ENCODE peak calls at places on chromosomes 16 and 17, in seven cellular contexts. P is SHP77; E is KG1; B is HEK293T; D is activated CD4-positive, alpha-beta T cell treated with anti-CD3 and anti-CD28 coated beads for 1 hour; N is NCI-H774; I is astrocyte of the cerebellum. L is an unnamed sample.

GRCh38 chr17:72764632-72765041 is 327.9 kb downstream of the SLC39A11 start:
- DNase-seq in P (no peak), E (no peak), B (no peak), D (no peak), N (no peak), I (peak; percentile 6), L (no peak)

GRCh38 chr17:43768382-43768781 is 9.8 kb upstream of the SOST start:
- DNase-seq in P (no peak), E (peak; percentile 26), B (no peak), D (no peak), N (no peak), I (no peak), L (peak; percentile 55)

GRCh38 chr16:10519929-10520868 is 60.2 kb downstream of the EMP2 start:
- DNase-seq in P (no peak), E (no peak), B (no peak), D (no peak), N (peak; percentile 15), I (no peak), L (no peak)

GRCh38 chr17:8859029-8859803 is 8.3 kb downstream of the PIK3R6 start:
- DNase-seq in P (no peak), E (no peak), B (no peak), D (no peak), N (no peak), I (no peak), L (no peak)

GRCh38 chr16:49822649-49823370 is 33.1 kb downstream of the ZNF423 start:
- DNase-seq in P (no peak), E (no peak), B (no peak), D (no peak), N (no peak), I (no peak), L (no peak)

GRCh38 chr16:85570213-85570734 is 42.8 kb upstream of the GSE1 start:
- DNase-seq in P (peak; percentile 21), E (peak; percentile 55), B (no peak), D (no peak), N (no peak), I (no peak), L (no peak)

GRCh38 chr17:40070644-40070894 is 7.8 kb downstream of the THRA start:
- DNase-seq in P (no peak), E (no peak), B (no peak), D (no peak), N (no peak), I (no peak), L (no peak)

GRCh38 chr17:17044846-17045561 is 2.7 kb downstream of the MPRIP start:
- DNase-seq in P (peak; percentile 87), E (no peak), B (no peak), D (no peak), N (no peak), I (peak; percentile 42), L (no peak)

GRCh38 chr16:19071811-19072777 is 4.7 kb downstream of the COQ7 start:
- DNase-seq in P (peak; percentile 32), E (no peak), B (peak; percentile 55), D (peak; percentile 15), N (no peak), I (no peak), L (peak; percentile 54)

GRCh38 chr17:48389903-48390302 is 40.1 kb downstream of the SKAP1 start:
- DNase-seq in P (no peak), E (no peak), B (no peak), D (no peak), N (no peak), I (no peak), L (no peak)

GRCh38 chr17:38873646-38874380 is 4.0 kb downstream of the LASP1 start:
- DNase-seq in P (no peak), E (no peak), B (no peak), D (no peak), N (no peak), I (no peak), L (no peak)

GRCh38 chr16:71645450-71645849 is 19.5 kb downstream of the MARVELD3 start:
- DNase-seq in P (peak; percentile 24), E (no peak), B (peak; percentile 64), D (no peak), N (no peak), I (peak; percentile 13), L (peak; percentile 10)

GRCh38 chr16:56988161-56988947 is 1.0 kb upstream of the NLRC5 start:
- DNase-seq in P (no peak), E (no peak), B (no peak), D (no peak), N (no peak), I (no peak), L (no peak)

GRCh38 chr16:14283786-14284185 is 212.7 kb downstream of the MRTFB start:
- DNase-seq in P (no peak), E (no peak), B (no peak), D (no peak), N (no peak), I (no peak), L (no peak)

GRCh38 chr17:2335726-2336214 is 487 bp downstream of the TSR1 start:
- DNase-seq in P (no peak), E (no peak), B (no peak), D (no peak), N (no peak), I (no peak), L (no peak)